ENCODE peak calls at places on chromosomes 13 and 19, in five cellular contexts. One of them, this sample, is unnamed.

GRCh38 chr13:46176756-46177155 is 5.2 kb downstream of the LCP1 start:
- DNase-seq in body of pancreas: no peak
- DNase-seq in adrenal gland: no peak
- DNase-seq in testis: no peak
- DNase-seq in tibial nerve: no peak
- DNase-seq in this sample: no peak

GRCh38 chr19:6590458-6591319 is at the start of gene CD70:
- DNase-seq in body of pancreas: no peak
- DNase-seq in adrenal gland: no peak
- DNase-seq in testis: no peak
- DNase-seq in tibial nerve: no peak
- DNase-seq in this sample: peak; percentile 92

GRCh38 chr19:43699506-43700367 is 16.1 kb upstream of the IRGC start:
- DNase-seq in body of pancreas: no peak
- DNase-seq in adrenal gland: no peak
- DNase-seq in testis: peak; percentile 38
- DNase-seq in tibial nerve: no peak
- DNase-seq in this sample: no peak

GRCh38 chr19:19758164-19758563 is 25.3 kb upstream of the ZNF14 start:
- DNase-seq in body of pancreas: no peak
- DNase-seq in adrenal gland: no peak
- DNase-seq in testis: no peak
- DNase-seq in tibial nerve: no peak
- DNase-seq in this sample: no peak

GRCh38 chr19:19151418-19151817 is 13.1 kb upstream of the TMEM161A start:
- DNase-seq in body of pancreas: no peak
- DNase-seq in adrenal gland: no peak
- DNase-seq in testis: no peak
- DNase-seq in tibial nerve: no peak
- DNase-seq in this sample: no peak

GRCh38 chr13:113724780-113725315 is 34.2 kb upstream of the TMEM255B start:
- DNase-seq in body of pancreas: peak; percentile 81
- DNase-seq in adrenal gland: peak; percentile 72
- DNase-seq in testis: peak; percentile 84
- DNase-seq in tibial nerve: peak; percentile 49
- DNase-seq in this sample: peak; percentile 92

GRCh38 chr19:8610041-8610927 is at the start of gene ADAMTS10:
- DNase-seq in body of pancreas: no peak
- DNase-seq in adrenal gland: peak; percentile 62
- DNase-seq in testis: no peak
- DNase-seq in tibial nerve: no peak
- DNase-seq in this sample: no peak

GRCh38 chr13:96141032-96141431 is 51.1 kb downstream of the HS6ST3 start:
- DNase-seq in body of pancreas: no peak
- DNase-seq in adrenal gland: no peak
- DNase-seq in testis: no peak
- DNase-seq in tibial nerve: no peak
- DNase-seq in this sample: no peak

GRCh38 chr19:2736550-2737190 is 3.1 kb downstream of the SLC39A3 start:
- DNase-seq in body of pancreas: no peak
- DNase-seq in adrenal gland: no peak
- DNase-seq in testis: no peak
- DNase-seq in tibial nerve: no peak
- DNase-seq in this sample: no peak

GRCh38 chr13:40060318-40061007 is 405.0 kb downstream of the COG6 start:
- DNase-seq in body of pancreas: peak; percentile 96
- DNase-seq in adrenal gland: no peak
- DNase-seq in testis: peak; percentile 50
- DNase-seq in tibial nerve: peak; percentile 45
- DNase-seq in this sample: peak; percentile 86

GRCh38 chr19:35006342-35006998 is 6.3 kb downstream of the GRAMD1A start:
- DNase-seq in body of pancreas: peak; percentile 84
- DNase-seq in adrenal gland: peak; percentile 79
- DNase-seq in testis: no peak
- DNase-seq in tibial nerve: no peak
- DNase-seq in this sample: no peak

GRCh38 chr13:54029226-54029625 is 1000.6 kb downstream of the OLFM4 start:
- DNase-seq in body of pancreas: no peak
- DNase-seq in adrenal gland: no peak
- DNase-seq in testis: no peak
- DNase-seq in tibial nerve: no peak
- DNase-seq in this sample: no peak

GRCh38 chr13:30847697-30848307 is 58.3 kb upstream of the MEDAG start:
- DNase-seq in body of pancreas: no peak
- DNase-seq in adrenal gland: peak; percentile 53
- DNase-seq in testis: no peak
- DNase-seq in tibial nerve: no peak
- DNase-seq in this sample: no peak

GRCh38 chr13:55948175-55948574 is 1192.5 kb upstream of the PRR20A start:
- DNase-seq in body of pancreas: no peak
- DNase-seq in adrenal gland: no peak
- DNase-seq in testis: no peak
- DNase-seq in tibial nerve: no peak
- DNase-seq in this sample: no peak

GRCh38 chr13:102589291-102589822 is 7.4 kb upstream of the TPP2 start:
- DNase-seq in body of pancreas: no peak
- DNase-seq in adrenal gland: no peak
- DNase-seq in testis: no peak
- DNase-seq in tibial nerve: no peak
- DNase-seq in this sample: no peak

GRCh38 chr19:6229951-6230712 is 49.6 kb downstream of the MLLT1 start:
- DNase-seq in body of pancreas: no peak
- DNase-seq in adrenal gland: no peak
- DNase-seq in testis: no peak
- DNase-seq in tibial nerve: no peak
- DNase-seq in this sample: no peak

GRCh38 chr19:2663920-2664571 is 38.4 kb downstream of the GNG7 start:
- DNase-seq in body of pancreas: no peak
- DNase-seq in adrenal gland: no peak
- DNase-seq in testis: peak; percentile 86
- DNase-seq in tibial nerve: no peak
- DNase-seq in this sample: no peak

GRCh38 chr13:109787135-109787954 is 962 bp upstream of the IRS2 start:
- DNase-seq in body of pancreas: peak; percentile 47
- DNase-seq in adrenal gland: peak; percentile 58
- DNase-seq in testis: peak; percentile 43
- DNase-seq in tibial nerve: no peak
- DNase-seq in this sample: peak; percentile 42

GRCh38 chr13:36323408-36323807 is 22.8 kb downstream of the SPART start:
- DNase-seq in body of pancreas: no peak
- DNase-seq in adrenal gland: no peak
- DNase-seq in testis: no peak
- DNase-seq in tibial nerve: no peak
- DNase-seq in this sample: no peak

GRCh38 chr13:71303144-71303543 is 563.9 kb downstream of the DACH1 start:
- DNase-seq in body of pancreas: no peak
- DNase-seq in adrenal gland: no peak
- DNase-seq in testis: no peak
- DNase-seq in tibial nerve: no peak
- DNase-seq in this sample: no peak

GRCh38 chr13:110867380-110867779 is 47.5 kb downstream of the ANKRD10 start:
- DNase-seq in body of pancreas: no peak
- DNase-seq in adrenal gland: no peak
- DNase-seq in testis: no peak
- DNase-seq in tibial nerve: no peak
- DNase-seq in this sample: no peak

GRCh38 chr19:33888665-33889064 is 92.0 kb downstream of the KCTD15 start:
- DNase-seq in body of pancreas: no peak
- DNase-seq in adrenal gland: no peak
- DNase-seq in testis: no peak
- DNase-seq in tibial nerve: no peak
- DNase-seq in this sample: no peak

GRCh38 chr13:49046534-49046933 is 70.8 kb downstream of the FNDC3A start:
- DNase-seq in body of pancreas: no peak
- DNase-seq in adrenal gland: no peak
- DNase-seq in testis: no peak
- DNase-seq in tibial nerve: no peak
- DNase-seq in this sample: no peak

GRCh38 chr13:75417006-75417384 is 65.0 kb downstream of the TBC1D4 start:
- DNase-seq in body of pancreas: no peak
- DNase-seq in adrenal gland: no peak
- DNase-seq in testis: no peak
- DNase-seq in tibial nerve: no peak
- DNase-seq in this sample: no peak
- TF ChIP-seq POLR2A in body of pancreas: no peak
- TF ChIP-seq POLR2A in adrenal gland: no peak
- TF ChIP-seq POLR2A in testis: no peak
- TF ChIP-seq POLR2A in tibial nerve: no peak
- TF ChIP-seq POLR2A in this sample: no peak

GRCh38 chr19:55930996-55931515 is 1.1 kb downstream of the NLRP13 start:
- DNase-seq in body of pancreas: no peak
- DNase-seq in adrenal gland: no peak
- DNase-seq in testis: no peak
- DNase-seq in tibial nerve: no peak
- DNase-seq in this sample: peak; percentile 31

GRCh38 chr19:55931936-55932386 is at the start of gene NLRP13:
- DNase-seq in body of pancreas: no peak
- DNase-seq in adrenal gland: no peak
- DNase-seq in testis: no peak
- DNase-seq in tibial nerve: no peak
- DNase-seq in this sample: no peak

GRCh38 chr19:55939206-55939605 is 7.1 kb upstream of the NLRP13 start:
- DNase-seq in body of pancreas: no peak
- DNase-seq in adrenal gland: no peak
- DNase-seq in testis: no peak
- DNase-seq in tibial nerve: no peak
- DNase-seq in this sample: no peak

GRCh38 chr19:55940306-55940705 is 7.3 kb upstream of the NLRP8 start:
- DNase-seq in body of pancreas: no peak
- DNase-seq in adrenal gland: no peak
- DNase-seq in testis: no peak
- DNase-seq in tibial nerve: no peak
- DNase-seq in this sample: peak; percentile 39

DNA sequence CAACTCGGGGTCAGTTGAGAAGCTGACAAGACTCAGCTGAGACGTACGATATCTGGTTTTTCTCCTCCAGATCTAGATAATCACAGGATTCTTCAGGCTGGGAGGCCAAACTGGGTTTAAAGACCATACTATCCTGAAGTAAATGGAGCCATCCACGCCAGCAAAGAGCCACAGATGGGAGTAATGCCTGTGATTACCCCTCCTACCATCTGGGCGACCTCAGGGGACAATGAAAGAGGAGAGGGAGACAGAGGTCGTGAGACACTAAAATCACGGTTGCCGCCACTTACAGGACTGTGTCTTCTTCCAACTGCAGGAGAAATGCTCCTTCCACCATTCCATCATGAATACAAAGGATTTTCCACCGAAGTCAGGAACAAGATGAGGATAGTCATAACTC is 3.1 kb upstream of the NLRP13 start:
- DNase-seq in body of pancreas: no peak
- DNase-seq in adrenal gland: no peak
- DNase-seq in testis: no peak
- DNase-seq in tibial nerve: no peak
- DNase-seq in this sample: no peak
- TF ChIP-seq POLR2A in body of pancreas: no peak
- TF ChIP-seq POLR2A in adrenal gland: no peak
- TF ChIP-seq POLR2A in testis: no peak
- TF ChIP-seq POLR2A in tibial nerve: no peak
- TF ChIP-seq POLR2A in this sample: no peak

DNA sequence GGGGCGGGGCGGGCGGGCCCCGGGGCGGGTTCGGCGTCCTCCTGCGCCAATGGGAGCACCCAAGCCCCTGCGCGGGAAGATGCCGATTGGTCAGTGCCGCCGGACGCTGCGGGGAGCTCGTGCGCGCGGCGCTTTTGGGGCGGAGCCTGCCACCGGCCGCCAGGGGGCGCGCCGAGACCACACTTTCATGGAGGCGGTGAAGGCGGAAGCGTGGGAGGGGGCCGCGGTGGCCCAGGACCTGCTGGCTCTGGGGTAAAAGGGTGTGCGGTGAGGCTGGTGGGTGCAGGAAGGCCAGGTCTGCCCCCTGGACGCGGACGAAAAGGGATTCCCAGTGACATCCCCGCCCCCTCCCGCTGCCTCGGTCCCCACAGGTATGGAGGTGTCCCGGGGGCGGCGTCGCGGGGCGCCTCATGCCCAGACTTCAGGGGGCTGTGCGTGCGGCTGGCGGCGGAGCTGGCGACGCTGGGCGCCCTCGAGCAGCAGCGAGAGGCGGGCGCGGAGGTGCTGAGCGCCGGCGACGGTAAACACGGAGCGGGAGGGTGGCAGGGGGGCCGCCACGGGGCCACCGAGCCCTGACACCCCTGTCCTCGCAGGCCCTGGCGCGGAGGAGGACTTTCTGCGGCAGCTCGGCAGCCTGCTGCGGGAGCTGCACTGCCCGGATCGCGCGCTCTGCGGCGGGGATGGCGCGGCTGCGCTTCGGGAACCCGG is at the start of gene FAM98C:
- DNase-seq in body of pancreas: peak; percentile 97
- DNase-seq in adrenal gland: peak; percentile 97
- DNase-seq in testis: peak; percentile 97
- DNase-seq in tibial nerve: peak; percentile 92
- DNase-seq in this sample: peak; percentile 94
- TF ChIP-seq POLR2A in body of pancreas: peak; percentile 68
- TF ChIP-seq POLR2A in adrenal gland: peak; percentile 28
- TF ChIP-seq POLR2A in testis: no peak
- TF ChIP-seq POLR2A in tibial nerve: no peak
- TF ChIP-seq POLR2A in this sample: no peak

GRCh38 chr19:39934584-39935233 is at the start of gene FCGBP:
- DNase-seq in body of pancreas: no peak
- DNase-seq in adrenal gland: no peak
- DNase-seq in testis: no peak
- DNase-seq in tibial nerve: no peak
- DNase-seq in this sample: no peak

GRCh38 chr19:39936622-39937021 is 2.2 kb upstream of the FCGBP start:
- DNase-seq in body of pancreas: no peak
- DNase-seq in adrenal gland: no peak
- DNase-seq in testis: no peak
- DNase-seq in tibial nerve: no peak
- DNase-seq in this sample: no peak

GRCh38 chr19:39937094-39937493 is 2.7 kb upstream of the FCGBP start:
- DNase-seq in body of pancreas: no peak
- DNase-seq in adrenal gland: no peak
- DNase-seq in testis: no peak
- DNase-seq in tibial nerve: no peak
- DNase-seq in this sample: no peak

GRCh38 chr19:39935262-39935661 is 828 bp upstream of the FCGBP start:
- DNase-seq in body of pancreas: no peak
- DNase-seq in adrenal gland: no peak
- DNase-seq in testis: no peak
- DNase-seq in tibial nerve: no peak
- DNase-seq in this sample: no peak

GRCh38 chr19:39936020-39936419 is 1.6 kb upstream of the FCGBP start:
- DNase-seq in body of pancreas: no peak
- DNase-seq in adrenal gland: no peak
- DNase-seq in testis: no peak
- DNase-seq in tibial nerve: no peak
- DNase-seq in this sample: no peak
- TF ChIP-seq POLR2A in body of pancreas: no peak
- TF ChIP-seq POLR2A in adrenal gland: no peak
- TF ChIP-seq POLR2A in testis: no peak
- TF ChIP-seq POLR2A in tibial nerve: no peak
- TF ChIP-seq POLR2A in this sample: no peak

This sample was measured in lower leg skin.